ENCODE peak calls at places on chromosomes 3 and 15, in nine cellular contexts. One of them, this sample, is unnamed.

GRCh38 chr3:111714305-111714704 is 119.2 kb upstream of the ZBED2 start:
- DNase-seq in Calu3: no peak
- DNase-seq in endodermal cell: peak
- DNase-seq in H1: peak
- DNase-seq in breast epithelium: no peak
- DNase-seq in neural progenitor cell: peak
- DNase-seq in choroid plexus epithelial cell: peak
- DNase-seq in cardiac muscle cell: peak
- DNase-seq in A549: no peak
- DNase-seq in this sample: no peak

GRCh38 chr3:118144919-118145318 is 889.7 kb downstream of the IGSF11 start:
- DNase-seq in Calu3: no peak
- DNase-seq in endodermal cell: peak
- DNase-seq in H1: no peak
- DNase-seq in breast epithelium: no peak
- DNase-seq in neural progenitor cell: peak
- DNase-seq in choroid plexus epithelial cell: no peak
- DNase-seq in cardiac muscle cell: no peak
- DNase-seq in A549: no peak
- DNase-seq in this sample: no peak

GRCh38 chr15:65336369-65336766 is 31.9 kb downstream of the RNU5B-1 start:
- DNase-seq in Calu3: no peak
- DNase-seq in endodermal cell: peak
- DNase-seq in H1: no peak
- DNase-seq in breast epithelium: no peak
- DNase-seq in neural progenitor cell: peak
- DNase-seq in choroid plexus epithelial cell: no peak
- DNase-seq in cardiac muscle cell: no peak
- DNase-seq in A549: no peak
- DNase-seq in this sample: no peak

GRCh38 chr15:74449643-74450205 is 11.2 kb downstream of the UBL7 start:
- DNase-seq in Calu3: no peak
- DNase-seq in endodermal cell: no peak
- DNase-seq in H1: no peak
- DNase-seq in breast epithelium: no peak
- DNase-seq in neural progenitor cell: no peak
- DNase-seq in choroid plexus epithelial cell: no peak
- DNase-seq in cardiac muscle cell: no peak
- DNase-seq in A549: no peak
- DNase-seq in this sample: no peak

GRCh38 chr15:74043425-74044266 is 38.7 kb downstream of the GOLGA6A start:
- DNase-seq in Calu3: no peak
- DNase-seq in endodermal cell: no peak
- DNase-seq in H1: no peak
- DNase-seq in breast epithelium: no peak
- DNase-seq in neural progenitor cell: no peak
- DNase-seq in choroid plexus epithelial cell: no peak
- DNase-seq in cardiac muscle cell: no peak
- DNase-seq in A549: no peak
- DNase-seq in this sample: peak

GRCh38 chr3:169300436-169300835 is 363.1 kb downstream of the MECOM start:
- DNase-seq in Calu3: no peak
- DNase-seq in endodermal cell: no peak
- DNase-seq in H1: no peak
- DNase-seq in breast epithelium: no peak
- DNase-seq in neural progenitor cell: no peak
- DNase-seq in choroid plexus epithelial cell: no peak
- DNase-seq in cardiac muscle cell: no peak
- DNase-seq in A549: no peak
- DNase-seq in this sample: no peak

GRCh38 chr3:159616234-159616825 is 372.3 kb upstream of the IL12A start:
- DNase-seq in Calu3: peak
- DNase-seq in endodermal cell: peak
- DNase-seq in H1: no peak
- DNase-seq in breast epithelium: no peak
- DNase-seq in neural progenitor cell: peak
- DNase-seq in choroid plexus epithelial cell: peak
- DNase-seq in cardiac muscle cell: peak
- DNase-seq in A549: peak
- DNase-seq in this sample: no peak

GRCh38 chr3:100725935-100726334 is 16.6 kb downstream of the TFG start:
- DNase-seq in Calu3: no peak
- DNase-seq in endodermal cell: peak
- DNase-seq in H1: no peak
- DNase-seq in breast epithelium: no peak
- DNase-seq in neural progenitor cell: no peak
- DNase-seq in choroid plexus epithelial cell: no peak
- DNase-seq in cardiac muscle cell: no peak
- DNase-seq in A549: no peak
- DNase-seq in this sample: no peak

GRCh38 chr15:22936577-22937472 is 43.3 kb downstream of the CYFIP1 start:
- DNase-seq in Calu3: no peak
- DNase-seq in endodermal cell: no peak
- DNase-seq in H1: no peak
- DNase-seq in breast epithelium: no peak
- DNase-seq in neural progenitor cell: no peak
- DNase-seq in choroid plexus epithelial cell: no peak
- DNase-seq in cardiac muscle cell: no peak
- DNase-seq in A549: no peak
- DNase-seq in this sample: no peak

GRCh38 chr3:8499181-8499611 is 2.4 kb upstream of the LMCD1 start:
- DNase-seq in Calu3: peak
- DNase-seq in endodermal cell: peak
- DNase-seq in H1: peak
- DNase-seq in breast epithelium: no peak
- DNase-seq in neural progenitor cell: peak
- DNase-seq in choroid plexus epithelial cell: no peak
- DNase-seq in cardiac muscle cell: no peak
- DNase-seq in A549: no peak
- DNase-seq in this sample: no peak

GRCh38 chr3:46017720-46018119 is 9.6 kb downstream of the XCR1 start:
- DNase-seq in Calu3: no peak
- DNase-seq in endodermal cell: no peak
- DNase-seq in H1: no peak
- DNase-seq in breast epithelium: no peak
- DNase-seq in neural progenitor cell: no peak
- DNase-seq in choroid plexus epithelial cell: peak
- DNase-seq in cardiac muscle cell: no peak
- DNase-seq in A549: no peak
- DNase-seq in this sample: no peak

GRCh38 chr3:183392166-183393034 is 36.0 kb downstream of the MCF2L2 start:
- DNase-seq in Calu3: no peak
- DNase-seq in endodermal cell: no peak
- DNase-seq in H1: no peak
- DNase-seq in breast epithelium: no peak
- DNase-seq in neural progenitor cell: no peak
- DNase-seq in choroid plexus epithelial cell: peak
- DNase-seq in cardiac muscle cell: peak
- DNase-seq in A549: no peak
- DNase-seq in this sample: no peak

GRCh38 chr3:49333091-49333490 is 6.8 kb downstream of the USP4 start:
- DNase-seq in Calu3: no peak
- DNase-seq in endodermal cell: no peak
- DNase-seq in H1: no peak
- DNase-seq in breast epithelium: no peak
- DNase-seq in neural progenitor cell: no peak
- DNase-seq in choroid plexus epithelial cell: no peak
- DNase-seq in cardiac muscle cell: no peak
- DNase-seq in A549: no peak
- DNase-seq in this sample: no peak

GRCh38 chr3:141796436-141797166 is 33.4 kb downstream of the GRK7 start:
- DNase-seq in Calu3: no peak
- DNase-seq in endodermal cell: peak
- DNase-seq in H1: no peak
- DNase-seq in breast epithelium: no peak
- DNase-seq in neural progenitor cell: no peak
- DNase-seq in choroid plexus epithelial cell: peak
- DNase-seq in cardiac muscle cell: no peak
- DNase-seq in A549: no peak
- DNase-seq in this sample: no peak

GRCh38 chr3:170961616-170962400 is 53.4 kb upstream of the EIF5A2 start:
- DNase-seq in Calu3: peak
- DNase-seq in endodermal cell: no peak
- DNase-seq in H1: no peak
- DNase-seq in breast epithelium: no peak
- DNase-seq in neural progenitor cell: peak
- DNase-seq in choroid plexus epithelial cell: peak
- DNase-seq in cardiac muscle cell: peak
- DNase-seq in A549: peak
- DNase-seq in this sample: no peak

DNA sequence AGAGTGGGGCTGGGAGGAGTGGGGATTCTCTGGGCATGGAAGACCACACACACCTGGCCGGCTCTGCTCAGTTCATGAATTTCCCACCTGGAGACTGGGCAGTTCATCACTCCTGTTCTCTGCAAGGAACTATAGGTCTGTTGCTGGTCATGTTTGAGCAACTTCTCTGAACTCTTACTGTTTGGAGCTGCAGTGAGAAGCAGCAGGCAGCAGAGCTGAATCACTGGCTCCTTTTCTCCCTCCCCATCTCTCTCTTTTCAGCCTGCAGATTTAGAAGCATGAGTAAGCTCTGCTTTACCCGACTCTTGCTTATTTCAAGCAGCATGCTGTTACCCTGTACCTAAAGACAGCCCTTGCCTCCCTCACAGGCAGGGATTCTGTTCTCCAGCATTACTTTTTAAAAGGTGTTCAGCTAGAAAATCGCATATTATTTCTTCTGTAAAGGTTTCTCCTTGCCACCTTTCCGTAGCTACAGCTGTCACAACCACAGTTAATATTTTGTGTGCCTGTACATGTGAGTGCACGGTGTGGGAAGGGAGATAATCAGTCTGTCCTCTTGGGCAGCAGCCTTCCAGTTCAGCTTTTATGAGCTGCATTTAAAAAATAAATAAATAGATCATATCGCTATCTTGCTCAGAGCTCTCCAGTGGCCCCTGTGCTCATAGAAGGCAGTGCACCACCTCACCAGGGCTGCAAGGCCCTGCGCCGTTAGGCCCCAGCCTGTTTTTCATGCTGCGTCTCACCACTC is 131.6 kb downstream of the CHCHD6 start:
- DNase-seq in Calu3: no peak
- DNase-seq in endodermal cell: no peak
- DNase-seq in H1: no peak
- DNase-seq in breast epithelium: no peak
- DNase-seq in neural progenitor cell: no peak
- DNase-seq in choroid plexus epithelial cell: peak
- DNase-seq in cardiac muscle cell: no peak
- DNase-seq in A549: peak
- DNase-seq in this sample: no peak
- TF ChIP-seq CTCF in Calu3: no peak
- TF ChIP-seq CTCF in endodermal cell: peak
- TF ChIP-seq CTCF in H1: peak
- TF ChIP-seq CTCF in breast epithelium: no peak
- TF ChIP-seq CTCF in neural progenitor cell: peak
- TF ChIP-seq CTCF in choroid plexus epithelial cell: peak
- TF ChIP-seq CTCF in cardiac muscle cell: no peak
- TF ChIP-seq CTCF in A549: no peak
- TF ChIP-seq CTCF in this sample: no peak

DNA sequence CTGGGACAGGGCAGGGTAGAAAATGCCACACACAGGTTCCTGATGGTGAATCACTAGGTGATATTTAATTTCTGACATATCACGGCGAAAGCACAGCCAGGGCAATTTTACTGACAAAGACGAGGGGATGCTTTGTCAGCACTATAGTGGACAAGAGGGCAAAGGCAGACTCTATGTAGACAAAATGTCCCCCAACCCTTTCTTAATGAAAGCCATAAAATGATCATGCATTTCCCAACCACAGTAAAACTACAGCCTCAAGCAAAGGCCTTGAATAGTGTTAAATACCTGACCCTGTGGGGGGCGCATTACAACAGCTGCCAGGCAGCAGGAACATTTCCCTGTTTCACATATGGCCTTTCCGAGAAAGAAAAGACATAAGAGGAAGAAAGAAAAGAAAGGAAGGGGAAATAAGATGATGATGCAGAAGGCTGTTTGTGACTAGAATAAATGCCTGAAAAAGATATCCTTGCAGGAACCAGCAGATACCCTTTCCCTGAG is 49.5 kb downstream of the GLDN start:
- DNase-seq in Calu3: no peak
- DNase-seq in endodermal cell: peak
- DNase-seq in H1: no peak
- DNase-seq in breast epithelium: no peak
- DNase-seq in neural progenitor cell: peak
- DNase-seq in choroid plexus epithelial cell: peak
- DNase-seq in cardiac muscle cell: no peak
- DNase-seq in A549: no peak
- DNase-seq in this sample: no peak
- TF ChIP-seq CTCF in Calu3: no peak
- TF ChIP-seq CTCF in endodermal cell: peak
- TF ChIP-seq CTCF in H1: no peak
- TF ChIP-seq CTCF in breast epithelium: no peak
- TF ChIP-seq CTCF in neural progenitor cell: peak
- TF ChIP-seq CTCF in choroid plexus epithelial cell: peak
- TF ChIP-seq CTCF in cardiac muscle cell: no peak
- TF ChIP-seq CTCF in A549: no peak
- TF ChIP-seq CTCF in this sample: no peak

DNA sequence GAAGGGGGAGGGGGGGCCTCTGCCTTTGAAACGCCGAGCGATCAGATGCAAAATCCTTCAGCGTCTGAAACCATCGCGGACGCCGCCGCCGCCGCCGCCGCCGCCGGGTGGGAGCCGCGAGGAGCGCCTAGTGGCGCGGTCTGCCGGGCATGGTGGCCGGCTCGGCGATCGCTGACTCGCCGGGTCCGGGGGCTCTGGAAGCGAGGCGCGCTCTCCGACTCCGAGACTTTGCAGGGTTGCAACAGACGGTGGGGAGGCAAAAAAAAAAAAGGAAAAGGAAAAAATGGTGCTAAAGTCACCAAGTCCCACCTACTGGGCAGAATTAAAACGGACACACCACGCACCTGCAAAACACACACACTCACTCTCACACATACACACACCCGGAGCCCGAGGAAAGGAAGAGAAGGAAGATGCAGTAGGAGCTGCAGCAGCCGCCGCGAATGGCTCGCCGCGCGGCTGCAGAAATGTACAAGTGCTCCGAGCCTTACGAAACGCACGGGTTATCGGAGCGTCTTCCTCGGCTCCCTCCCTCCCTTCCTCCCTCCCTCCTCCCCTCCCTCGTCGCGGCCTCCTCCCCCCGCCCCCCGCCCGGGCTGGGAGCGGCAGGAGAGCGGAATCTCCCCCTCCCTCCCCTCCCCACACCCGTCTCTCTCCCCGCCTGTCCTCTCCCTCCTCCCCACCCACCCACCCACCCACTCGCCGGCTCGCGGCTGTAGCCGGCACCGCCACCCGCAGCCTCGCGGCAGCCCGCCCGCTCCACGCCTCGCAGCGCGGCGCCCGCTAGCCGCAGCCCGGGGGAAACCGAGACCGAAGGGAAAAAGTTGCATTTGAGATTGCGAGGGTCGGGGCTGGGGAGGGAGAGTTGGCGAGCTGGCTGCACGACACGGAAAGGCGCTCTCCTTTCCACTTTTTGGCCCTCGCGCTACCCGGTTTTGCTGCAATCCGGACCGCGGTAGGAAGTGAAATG is at the start of gene NTRK3:
- DNase-seq in Calu3: no peak
- DNase-seq in endodermal cell: peak
- DNase-seq in H1: no peak
- DNase-seq in breast epithelium: no peak
- DNase-seq in neural progenitor cell: peak
- DNase-seq in choroid plexus epithelial cell: peak
- DNase-seq in cardiac muscle cell: peak
- DNase-seq in A549: peak
- DNase-seq in this sample: no peak
- TF ChIP-seq CTCF in Calu3: no peak
- TF ChIP-seq CTCF in endodermal cell: no peak
- TF ChIP-seq CTCF in H1: no peak
- TF ChIP-seq CTCF in breast epithelium: no peak
- TF ChIP-seq CTCF in neural progenitor cell: no peak
- TF ChIP-seq CTCF in choroid plexus epithelial cell: no peak
- TF ChIP-seq CTCF in cardiac muscle cell: no peak
- TF ChIP-seq CTCF in A549: no peak
- TF ChIP-seq CTCF in this sample: no peak

GRCh38 chr15:77821188-77821958 is 188.7 kb upstream of the LINGO1 start:
- DNase-seq in Calu3: peak
- DNase-seq in endodermal cell: peak
- DNase-seq in H1: peak
- DNase-seq in breast epithelium: no peak
- DNase-seq in neural progenitor cell: peak
- DNase-seq in choroid plexus epithelial cell: peak
- DNase-seq in cardiac muscle cell: peak
- DNase-seq in A549: peak
- DNase-seq in this sample: peak
- TF ChIP-seq CTCF in Calu3: peak
- TF ChIP-seq CTCF in endodermal cell: peak
- TF ChIP-seq CTCF in H1: peak
- TF ChIP-seq CTCF in breast epithelium: peak
- TF ChIP-seq CTCF in neural progenitor cell: peak
- TF ChIP-seq CTCF in choroid plexus epithelial cell: peak
- TF ChIP-seq CTCF in cardiac muscle cell: peak
- TF ChIP-seq CTCF in A549: peak
- TF ChIP-seq CTCF in this sample: peak